ENCODE peak calls at places on chromosome 6, in four cellular contexts. M, Z, F and V are unnamed samples.

GRCh38 chr6:44041461-44042260 is 85.6 kb downstream of the MRPL14 start:
- DNase-seq in Z (peak; percentile 96), F (no peak), M (no peak), V (no peak)

GRCh38 chr6:42509765-42510164 is 54.1 kb upstream of the UBR2 start:
- DNase-seq in M (no peak), F (no peak), Z (no peak), V (no peak)

GRCh38 chr6:100246206-100246605 is 218.5 kb downstream of the SIM1 start:
- DNase-seq in Z (no peak), F (no peak), M (no peak), V (no peak)

GRCh38 chr6:26607434-26608230 is 10.9 kb downstream of the ABT1 start:
- DNase-seq in Z (peak; percentile 71), M (no peak), F (no peak), V (no peak)

GRCh38 chr6:33521790-33522091 is 58.3 kb downstream of the BAK1 start:
- DNase-seq in Z (no peak), M (no peak), F (no peak), V (no peak)

GRCh38 chr6:115091461-115091860 is 748.6 kb upstream of the HS3ST5 start:
- DNase-seq in Z (no peak), M (no peak), F (no peak), V (no peak)

GRCh38 chr6:39092124-39092523 is 22.9 kb downstream of the SAYSD1 start:
- DNase-seq in F (no peak), M (no peak), Z (no peak), V (no peak)

GRCh38 chr6:43428874-43429273 is 1.5 kb downstream of the ABCC10 start:
- DNase-seq in Z (no peak), M (no peak), F (no peak), V (no peak)

GRCh38 chr6:118804091-118804490 is 89.9 kb upstream of the ASF1A start:
- DNase-seq in F (no peak), Z (no peak), M (no peak), V (no peak)

GRCh38 chr6:30533460-30534294 is 22.6 kb downstream of the GNL1 start:
- DNase-seq in Z (no peak), F (no peak), M (no peak), V (no peak)

GRCh38 chr6:117540670-117541069 is 58.2 kb downstream of the DCBLD1 start:
- DNase-seq in F (no peak), Z (no peak), M (no peak), V (no peak)

GRCh38 chr6:4055420-4056041 is 23.4 kb downstream of the FAM217A start:
- DNase-seq in Z (peak; percentile 91), M (no peak), F (no peak), V (no peak)

DNA sequence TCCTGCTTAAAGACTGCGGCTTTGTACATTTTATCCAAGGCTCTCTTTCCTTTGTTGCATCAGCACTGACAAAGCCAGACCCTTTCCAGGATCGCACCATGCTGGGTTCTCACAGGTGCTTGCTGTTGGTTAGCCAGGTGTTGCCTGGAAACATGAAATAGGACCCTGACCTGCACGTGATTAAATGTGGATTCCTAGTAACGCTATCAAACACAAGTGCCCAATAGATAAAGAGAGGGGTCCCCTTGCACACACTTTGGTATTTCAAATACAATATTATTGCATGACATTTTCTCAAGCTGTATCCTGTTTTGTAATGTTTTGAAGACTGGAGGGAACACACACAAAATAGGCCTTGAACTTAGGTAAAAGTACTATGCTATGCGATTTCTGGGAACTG is 73.3 kb downstream of the AKAP12 start:
- DNase-seq in M (no peak), F (no peak), Z (no peak), V (peak; percentile 61)
- H3K36me3 ChIP-seq in M (no peaks in the 10 kb centered on the region), F (no peaks in the 10 kb centered on the region), Z (peaks cover 25% of the 10 kb centered on the region), V (no peaks in the 10 kb centered on the region)

GRCh38 chr6:56766806-56767178 is 124.1 kb upstream of the DST start:
- DNase-seq in F (no peak), Z (no peak), M (no peak), V (no peak)

GRCh38 chr6:56766139-56766805 is 123.6 kb upstream of the DST start:
- DNase-seq in F (no peak), Z (no peak), M (no peak), V (no peak)

GRCh38 chr6:56767892-56768531 is 125.3 kb upstream of the DST start:
- DNase-seq in M (no peak), Z (no peak), F (no peak), V (no peak)

GRCh38 chr6:56765494-56765893 is 122.8 kb upstream of the DST start:
- DNase-seq in F (no peak), Z (no peak), M (no peak), V (no peak)

GRCh38 chr6:56767435-56767834 is 124.7 kb upstream of the DST start:
- DNase-seq in M (no peak), Z (no peak), F (no peak), V (no peak)
- H3K4me3 ChIP-seq in M (no peak overlapping the region), Z (no peak overlapping the region), F (no peak overlapping the region), V (no peak overlapping the region)

DNA sequence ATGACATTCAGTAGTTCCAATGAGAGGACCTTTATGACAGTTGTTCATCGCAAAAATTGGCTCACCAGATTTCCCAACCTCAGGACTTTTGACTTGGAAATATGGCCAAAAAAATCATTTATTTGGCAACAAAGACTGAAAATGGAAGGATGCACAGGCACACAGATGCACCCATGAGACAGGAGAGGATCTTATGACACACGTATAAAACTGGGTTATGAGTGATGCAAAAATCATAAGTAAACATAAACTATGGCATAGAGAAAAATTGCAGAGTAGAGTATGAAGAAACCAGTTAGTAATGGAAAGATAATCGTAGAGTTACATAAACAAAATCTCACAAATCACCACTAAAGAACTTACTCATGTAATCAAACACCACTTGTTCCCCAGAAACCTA is 546.9 kb downstream of the ADGRB3 start:
- DNase-seq in Z (no peak), M (no peak), F (no peak), V (no peak)
- H3K36me3 ChIP-seq in Z (no peaks in the 10 kb centered on the region), M (no peaks in the 10 kb centered on the region), F (no peaks in the 10 kb centered on the region), V (no peaks in the 10 kb centered on the region)

GRCh38 chr6:8562133-8562532 is 126.8 kb upstream of the SLC35B3 start:
- DNase-seq in M (no peak), Z (no peak), F (no peak), V (no peak)
- H3K4me3 ChIP-seq in M (no peak overlapping the region), Z (no peak overlapping the region), F (no peak overlapping the region), V (no peak overlapping the region)

DNA sequence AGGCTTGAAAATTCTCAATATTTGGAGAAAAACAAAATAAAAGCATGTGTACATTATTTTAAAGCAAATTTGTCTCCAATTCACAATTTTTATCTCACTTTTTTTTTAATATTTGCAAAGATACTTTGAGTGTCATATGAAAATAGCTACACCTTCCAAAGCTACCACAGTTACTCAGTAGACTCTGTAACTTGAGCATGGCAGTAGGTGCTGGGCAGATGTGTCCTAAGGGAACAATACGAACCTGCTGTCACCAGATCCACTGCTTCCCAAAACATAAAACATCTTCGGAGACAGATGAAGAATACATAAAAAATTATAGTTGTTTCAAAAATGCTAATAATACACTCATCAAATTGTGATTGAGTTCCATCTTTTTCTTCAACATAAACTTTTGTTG is 10.6 kb downstream of the WDR27 start:
- DNase-seq in M (no peak), Z (no peak), F (no peak), V (no peak)
- H3K36me3 ChIP-seq in M (no peaks in the 10 kb centered on the region), Z (peaks cover 11% of the 10 kb centered on the region), F (peaks cover 7% of the 10 kb centered on the region), V (no peaks in the 10 kb centered on the region)

GRCh38 chr6:37135835-37136694 is 33.9 kb upstream of the PIM1 start:
- DNase-seq in M (no peak), Z (no peak), F (no peak), V (no peak)
- H3K4me3 ChIP-seq in M (no peak overlapping the region), Z (no peak overlapping the region), F (no peak overlapping the region), V (peak overlapping the region; percentile 72)